ENCODE peak calls at places on chromosome 21, in nine cellular contexts. W is upper lobe of right lung, F is aorta, E is transverse colon, G is breast epithelium, M is GM23248, L is mucosa of descending colon, C is tibial artery, U is sigmoid colon. J is an unnamed sample.

GRCh38 chr21:42200906-42201614 is 17.9 kb upstream of the ABCG1 start:
- DNase-seq in L (peak; percentile 17), U (no peak), E (no peak), W (no peak), C (no peak), F (no peak), G (no peak), M (no peak), J (no peak)

GRCh38 chr21:41928621-41929220 is 25.1 kb downstream of the C2CD2 start:
- DNase-seq in L (no peak), W (no peak), M (no peak), C (no peak), E (no peak), G (no peak), F (no peak), U (peak; percentile 54), J (no peak)

GRCh38 chr21:32424674-32425073 is 12.2 kb downstream of the EVA1C start:
- DNase-seq in U (no peak), G (no peak), F (no peak), C (no peak), M (no peak), L (no peak), E (no peak), W (no peak), J (no peak)

GRCh38 chr21:20996421-20997307 is 1.5 kb upstream of the NCAM2 start:
- DNase-seq in G (no peak), M (no peak), F (no peak), W (no peak), C (no peak), E (no peak), L (no peak), U (no peak), J (no peak)

GRCh38 chr21:41597227-41597626 is 89.3 kb upstream of the TMPRSS2 start:
- DNase-seq in W (no peak), M (no peak), L (no peak), G (peak; percentile 30), U (no peak), F (no peak), E (no peak), C (no peak), J (no peak)

GRCh38 chr21:26686278-26686677 is 113.2 kb upstream of the CYYR1 start:
- DNase-seq in U (no peak), E (no peak), M (peak; percentile 37), G (no peak), L (no peak), F (no peak), C (no peak), W (no peak), J (no peak)

GRCh38 chr21:40155563-40155962 is 288.3 kb downstream of the PCP4 start:
- DNase-seq in G (no peak), U (no peak), W (no peak), C (no peak), F (no peak), E (no peak), M (no peak), L (no peak), J (no peak)

GRCh38 chr21:22791986-22792560 is 1793.9 kb downstream of the NCAM2 start:
- DNase-seq in M (peak; percentile 70), C (no peak), E (no peak), U (no peak), L (peak; percentile 38), F (no peak), W (no peak), G (no peak), J (no peak)

GRCh38 chr21:46130721-46131720 is 24.4 kb downstream of the FTCD start:
- DNase-seq in G (no peak), M (peak; percentile 41), E (no peak), U (no peak), C (no peak), L (no peak), F (no peak), W (no peak), J (peak; percentile 67)

GRCh38 chr21:38957575-38958340 is 152.0 kb downstream of the ETS2 start:
- DNase-seq in F (no peak), L (no peak), U (no peak), W (no peak), M (no peak), C (no peak), G (no peak), E (no peak), J (no peak)

DNA sequence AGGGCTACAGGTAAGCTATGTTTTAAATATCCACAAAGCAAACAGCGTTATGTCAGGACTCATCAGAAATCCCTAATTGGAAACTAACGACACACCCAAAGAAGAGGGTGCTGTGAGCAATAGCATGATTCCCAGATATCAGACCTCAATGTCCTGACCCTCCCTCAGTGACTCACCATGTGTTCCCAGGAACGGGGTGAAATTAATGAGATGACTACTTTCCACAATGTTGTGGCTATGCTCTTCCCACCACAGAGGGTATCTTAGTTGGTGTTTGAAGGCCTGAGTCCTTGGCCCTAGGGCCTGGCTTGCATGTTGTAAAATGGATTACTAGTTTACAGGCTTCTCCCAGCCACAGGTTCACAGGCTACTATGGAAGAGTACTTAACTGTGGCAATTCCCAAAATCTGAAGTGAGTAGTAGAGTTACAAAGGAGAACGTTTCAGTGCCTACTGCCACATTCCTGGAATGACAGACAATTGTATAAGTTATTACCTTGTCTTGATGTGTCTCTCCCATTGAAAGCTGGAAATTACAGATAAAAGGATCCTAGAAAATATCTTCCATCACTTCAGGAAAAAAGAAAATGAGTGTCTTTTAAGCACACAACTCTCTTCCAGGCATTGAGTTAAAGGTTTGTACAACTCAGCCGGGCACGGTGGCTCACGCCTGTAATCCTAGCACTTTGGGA is 1.7 kb upstream of the KRTAP11-1 start:
- DNase-seq in M (no peak), C (no peak), E (no peak), F (no peak), U (no peak), W (no peak), L (no peak), G (no peak), J (no peak)
- H3K4me1 ChIP-seq in M (no peaks in the 10 kb centered on the region), C (no peaks in the 10 kb centered on the region), E (no peaks in the 10 kb centered on the region), F (no peaks in the 10 kb centered on the region), U (no peaks in the 10 kb centered on the region), W (no peaks in the 10 kb centered on the region), L (no peaks in the 10 kb centered on the region), G (no peaks in the 10 kb centered on the region), J (no peaks in the 10 kb centered on the region)

DNA sequence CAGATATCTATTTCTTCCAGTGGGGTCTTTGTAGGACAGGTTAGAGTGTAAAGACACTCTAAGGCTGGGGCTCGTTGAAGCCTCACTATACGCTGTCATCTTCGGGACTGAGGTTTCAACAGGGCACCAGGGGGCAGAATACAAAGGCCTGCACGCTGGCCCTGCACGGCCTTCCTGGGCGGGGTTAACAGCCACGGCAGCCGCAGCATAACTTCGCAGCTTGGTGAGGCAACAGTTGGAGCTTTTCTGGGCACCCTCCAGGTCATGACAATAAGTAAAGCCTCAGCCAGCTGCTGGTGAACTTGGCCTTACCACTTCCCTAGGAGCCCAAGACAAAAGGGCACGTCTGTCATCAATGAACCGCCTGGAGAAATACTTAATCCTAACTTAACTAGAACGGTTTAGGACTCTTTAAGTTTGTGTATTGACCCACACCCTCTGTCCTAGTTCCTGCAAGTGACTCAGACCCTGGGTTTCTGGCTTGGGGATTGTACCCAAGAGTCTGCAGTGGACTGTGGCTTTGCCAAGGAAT is 2.3 kb upstream of the RUNX1 start:
- DNase-seq in E (peak; percentile 89), L (peak; percentile 89), U (peak; percentile 90), M (peak; percentile 97), F (peak; percentile 93), G (no peak), W (peak; percentile 92), C (peak; percentile 82), J (peak; percentile 94)
- H3K4me1 ChIP-seq in E (peaks cover 42% of the 10 kb centered on the region), L (peaks cover 21% of the 10 kb centered on the region), U (no peaks in the 10 kb centered on the region), M (peaks cover 50% of the 10 kb centered on the region), F (peaks cover 7% of the 10 kb centered on the region), G (peaks cover 6% of the 10 kb centered on the region), W (peaks cover 33% of the 10 kb centered on the region), C (peaks cover 42% of the 10 kb centered on the region), J (peaks cover 39% of the 10 kb centered on the region)

GRCh38 chr21:37374026-37374425 is 7.5 kb downstream of the DYRK1A start:
- DNase-seq in E (no peak), U (no peak), L (no peak), M (peak; percentile 51), C (no peak), W (no peak), G (no peak), F (no peak), J (no peak)
- H3K4me1 ChIP-seq in E (peaks cover 98% of the 10 kb centered on the region), U (no peaks in the 10 kb centered on the region), L (peaks cover 53% of the 10 kb centered on the region), M (peaks cover 54% of the 10 kb centered on the region), C (peaks cover 48% of the 10 kb centered on the region), W (peaks cover 72% of the 10 kb centered on the region), G (peaks cover 9% of the 10 kb centered on the region), F (peaks cover 12% of the 10 kb centered on the region), J (peaks cover 94% of the 10 kb centered on the region)

GRCh38 chr21:15841856-15842564 is 112.2 kb downstream of the USP25 start:
- DNase-seq in F (no peak), W (no peak), U (no peak), G (no peak), L (no peak), M (peak; percentile 71), C (no peak), E (no peak), J (no peak)
- H3K4me1 ChIP-seq in F (no peaks in the 10 kb centered on the region), W (no peaks in the 10 kb centered on the region), U (no peaks in the 10 kb centered on the region), G (no peaks in the 10 kb centered on the region), L (peaks cover 14% of the 10 kb centered on the region), M (peaks cover 37% of the 10 kb centered on the region), C (peaks cover 5% of the 10 kb centered on the region), E (peaks cover 20% of the 10 kb centered on the region), J (peaks cover 6% of the 10 kb centered on the region)

J was measured in psoas muscle.